ENCODE peak calls at places on chromosomes 6 and 20, in four cellular contexts. S, R, X and K are unnamed samples.

GRCh38 chr6:27668442-27669275 is 195.8 kb upstream of the ZNF184 start:
- DNase-seq in R (peak; percentile 93), S (no peak), X (peak; percentile 74), K (peak; percentile 76)

GRCh38 chr20:60013296-60014142 is 55.3 kb downstream of the CDH26 start:
- DNase-seq in X (peak; percentile 5), R (no peak), S (no peak), K (no peak)

GRCh38 chr6:28597217-28597835 is 71.6 kb downstream of the GPX5 start:
- DNase-seq in X (peak; percentile 65), S (no peak), R (peak; percentile 81), K (peak; percentile 46)

GRCh38 chr6:35596448-35597442 is 84.0 kb upstream of the TULP1 start:
- DNase-seq in S (no peak), X (peak; percentile 93), R (no peak), K (peak; percentile 35)

GRCh38 chr6:111770263-111771083 is 102.8 kb downstream of the FYN start:
- DNase-seq in X (no peak), R (no peak), S (no peak), K (no peak)

GRCh38 chr6:115832186-115832585 is 228.5 kb downstream of the FRK start:
- DNase-seq in R (no peak), X (no peak), S (no peak), K (no peak)

GRCh38 chr6:82040405-82041221 is 206.9 kb downstream of the IBTK start:
- DNase-seq in R (peak; percentile 48), X (peak; percentile 59), S (no peak), K (peak; percentile 6)

GRCh38 chr6:130900913-130901312 is 73.7 kb downstream of the SMLR1 start:
- DNase-seq in R (peak; percentile 19), X (peak; percentile 84), S (no peak), K (peak; percentile 6)

GRCh38 chr20:63847374-63848002 is 13.8 kb upstream of the ABHD16B start:
- DNase-seq in R (no peak), X (no peak), S (no peak), K (no peak)

GRCh38 chr20:40587038-40587437 is 102.0 kb downstream of the MAFB start:
- DNase-seq in R (no peak), S (no peak), X (no peak), K (no peak)

GRCh38 chr6:130625825-130626500 is 201.2 kb upstream of the SMLR1 start:
- DNase-seq in X (peak; percentile 32), S (no peak), R (no peak), K (no peak)

GRCh38 chr6:90818163-90818562 is 231.3 kb upstream of the MAP3K7 start:
- DNase-seq in R (no peak), X (no peak), S (no peak), K (no peak)

GRCh38 chr20:38890497-38890818 is 35.8 kb upstream of the FAM83D start:
- DNase-seq in R (no peak), X (no peak), S (no peak), K (peak; percentile 27)

GRCh38 chr6:94289131-94289530 is 869.8 kb upstream of the EPHA7 start:
- DNase-seq in X (no peak), R (no peak), S (no peak), K (no peak)

GRCh38 chr6:18117136-18117535 is 5.3 kb downstream of the NHLRC1 start:
- DNase-seq in R (no peak), S (no peak), X (no peak), K (no peak)

GRCh38 chr6:111730835-111731234 is 125.2 kb upstream of the TRAF3IP2 start:
- DNase-seq in S (no peak), X (no peak), R (no peak), K (no peak)

GRCh38 chr6:2220154-2220553 is 25.3 kb downstream of the GMDS start:
- DNase-seq in S (no peak), X (no peak), R (no peak), K (no peak)

GRCh38 chr20:59746155-59746554 is 141.8 kb downstream of the PHACTR3 start:
- DNase-seq in X (no peak), R (no peak), S (no peak), K (no peak)

GRCh38 chr20:18031888-18032509 is 25.7 kb downstream of the OVOL2 start:
- DNase-seq in S (no peak), R (no peak), X (no peak), K (no peak)

GRCh38 chr6:163745566-163746400 is 331.3 kb downstream of the QKI start:
- DNase-seq in R (no peak), S (no peak), X (peak; percentile 97), K (peak; percentile 17)

GRCh38 chr6:27295301-27296079 is 16.6 kb downstream of the POM121L2 start:
- DNase-seq in X (peak; percentile 95), S (no peak), R (peak; percentile 69), K (peak; percentile 88)

GRCh38 chr20:38844963-38845362 is 39.5 kb downstream of the PPP1R16B start:
- DNase-seq in S (no peak), R (no peak), X (no peak), K (no peak)

GRCh38 chr6:154615483-154616025 is 105.1 kb upstream of the CNKSR3 start:
- DNase-seq in R (peak; percentile 79), X (peak; percentile 50), S (no peak), K (peak; percentile 87)

GRCh38 chr6:116406678-116407345 is 36.1 kb downstream of the DSE start:
- DNase-seq in S (no peak), R (no peak), X (peak; percentile 88), K (no peak)

GRCh38 chr20:48411906-48412305 is 415.9 kb downstream of the PREX1 start:
- DNase-seq in X (no peak), S (no peak), R (no peak), K (no peak)

GRCh38 chr20:37503256-37503927 is 17.7 kb upstream of the NNAT start:
- DNase-seq in X (no peak), S (no peak), R (no peak), K (no peak)

GRCh38 chr6:124870611-124871201 is 91.5 kb upstream of the RNF217 start:
- DNase-seq in X (peak; percentile 54), R (peak; percentile 7), S (no peak), K (no peak)

GRCh38 chr20:62374431-62375152 is 7.5 kb upstream of the LAMA5 start:
- DNase-seq in S (no peak), X (no peak), R (no peak), K (no peak)

GRCh38 chr6:84525907-84526306 is 238.5 kb downstream of the TBX18 start:
- DNase-seq in R (no peak), S (no peak), X (no peak), K (no peak)

GRCh38 chr6:136129365-136129764 is 120.7 kb downstream of the MTFR2 start:
- DNase-seq in S (no peak), X (no peak), R (no peak), K (no peak)

GRCh38 chr20:37346232-37346525 is 239 bp downstream of the SRC start:
- DNase-seq in S (no peak), R (no peak), X (no peak), K (no peak)

GRCh38 chr6:13468839-13469238 is 18.6 kb downstream of the GFOD1 start:
- DNase-seq in S (no peak), X (no peak), R (no peak), K (no peak)

GRCh38 chr20:10861086-10861485 is 187.3 kb upstream of the JAG1 start:
- DNase-seq in S (no peak), R (no peak), X (peak; percentile 95), K (no peak)

GRCh38 chr6:54856137-54856536 is 9.6 kb downstream of the FAM83B start:
- DNase-seq in R (peak; percentile 25), X (no peak), S (no peak), K (no peak)

GRCh38 chr6:27096834-27097511 is 150.5 kb upstream of the PRSS16 start:
- DNase-seq in S (peak; percentile 3), X (peak; percentile 83), R (peak; percentile 75), K (peak; percentile 47)

GRCh38 chr6:112911949-112912348 is 564.8 kb downstream of the RFPL4B start:
- DNase-seq in S (no peak), X (no peak), R (no peak), K (no peak)

GRCh38 chr6:75210885-75211739 is 5.3 kb upstream of the COL12A1 start:
- DNase-seq in S (peak; percentile 45), R (peak; percentile 55), X (peak; percentile 73), K (no peak)

GRCh38 chr6:36676142-36677058 is 2.1 kb upstream of the CDKN1A start:
- DNase-seq in S (no peak), X (peak; percentile 60), R (no peak), K (no peak)

GRCh38 chr6:155274533-155274932 is 10.7 kb downstream of the CLDN20 start:
- DNase-seq in X (peak; percentile 79), R (peak; percentile 6), S (no peak), K (no peak)